ENCODE peak calls at places on chromosome 21, in nine cellular contexts. S, R, W, F, U, E, P, I and X are unnamed samples.

GRCh38 chr21:34707876-34708325 is 39.1 kb downstream of the CLIC6 start:
- DNase-seq in P (no peak), U (no peak), E (no peak), W (peak), S (no peak), R (no peak), F (no peak), I (no peak), X (no peak)

GRCh38 chr21:46346296-46347202 is 22.6 kb downstream of the PCNT start:
- DNase-seq in R (no peak), F (no peak), W (no peak), P (no peak), I (no peak), S (no peak), U (no peak), E (no peak), X (no peak)

GRCh38 chr21:44440241-44441040 is 14.9 kb upstream of the LRRC3 start:
- DNase-seq in R (no peak), I (no peak), W (no peak), P (no peak), U (no peak), F (no peak), E (no peak), S (no peak), X (no peak)

GRCh38 chr21:45142916-45143315 is 68.5 kb downstream of the ADARB1 start:
- DNase-seq in S (no peak), W (no peak), P (no peak), E (no peak), F (no peak), R (no peak), U (no peak), I (no peak), X (no peak)

GRCh38 chr21:45630876-45631275 is 12.6 kb upstream of the PCBP3 start:
- DNase-seq in P (no peak), R (no peak), S (no peak), E (no peak), U (no peak), W (no peak), F (no peak), I (no peak), X (no peak)

GRCh38 chr21:35197191-35197590 is 148.1 kb upstream of the RUNX1 start:
- DNase-seq in I (peak), P (peak), U (no peak), E (no peak), F (no peak), W (no peak), R (no peak), S (no peak), X (no peak)

GRCh38 chr21:35543746-35544145 is 494.6 kb upstream of the RUNX1 start:
- DNase-seq in R (no peak), F (no peak), W (no peak), I (no peak), S (no peak), P (no peak), E (no peak), U (no peak), X (no peak)

GRCh38 chr21:39721885-39722284 is 23.1 kb upstream of the IGSF5 start:
- DNase-seq in E (no peak), R (no peak), S (no peak), F (no peak), W (no peak), I (no peak), U (no peak), P (no peak), X (no peak)

GRCh38 chr21:35511298-35512162 is 462.4 kb upstream of the RUNX1 start:
- DNase-seq in I (peak), U (peak), S (no peak), P (peak), E (no peak), W (no peak), F (peak), R (no peak), X (peak)

GRCh38 chr21:30446969-30447368 is 6.9 kb downstream of the KRTAP15-1 start:
- DNase-seq in W (no peak), S (no peak), I (no peak), U (no peak), P (no peak), F (no peak), R (no peak), E (no peak), X (peak)

GRCh38 chr21:30831194-30831765 is 1.7 kb upstream of the KRTAP7-1 start:
- DNase-seq in P (no peak), S (peak), U (no peak), W (no peak), E (peak), F (no peak), R (peak), I (peak), X (peak)

GRCh38 chr21:39613029-39613934 is 542 bp downstream of the B3GALT5 start:
- DNase-seq in U (no peak), S (no peak), R (no peak), E (no peak), F (peak), I (no peak), W (no peak), P (no peak), X (no peak)

GRCh38 chr21:34191876-34192275 is 118.5 kb downstream of the MRPS6 start:
- DNase-seq in S (no peak), W (no peak), I (no peak), E (no peak), R (no peak), U (no peak), P (no peak), F (no peak), X (no peak)

GRCh38 chr21:34202553-34203332 is 129.4 kb downstream of the MRPS6 start:
- DNase-seq in U (no peak), E (peak), P (no peak), S (peak), R (peak), F (peak), I (no peak), W (no peak), X (no peak)

GRCh38 chr21:45367402-45368351 is 37.3 kb upstream of the COL18A1 start:
- DNase-seq in F (no peak), P (no peak), W (no peak), U (no peak), I (no peak), E (no peak), R (no peak), S (no peak), X (no peak)

GRCh38 chr21:44477712-44478111 is 22.4 kb downstream of the LRRC3 start:
- DNase-seq in P (no peak), U (no peak), R (no peak), E (no peak), I (no peak), F (no peak), W (no peak), S (no peak), X (no peak)

GRCh38 chr21:39084073-39084472 is 99.2 kb downstream of the PSMG1 start:
- DNase-seq in E (no peak), R (no peak), I (no peak), S (no peak), U (no peak), P (no peak), F (no peak), W (no peak), X (no peak)

GRCh38 chr21:29697555-29698193 is 242.1 kb downstream of the GRIK1 start:
- DNase-seq in U (no peak), P (peak), E (no peak), R (no peak), F (no peak), S (no peak), I (no peak), W (no peak), X (no peak)

GRCh38 chr21:34724131-34724856 is 55.5 kb downstream of the CLIC6 start:
- DNase-seq in P (no peak), E (no peak), F (no peak), I (no peak), U (no peak), R (no peak), W (no peak), S (no peak), X (no peak)

GRCh38 chr21:45737485-45738166 is 94.1 kb downstream of the PCBP3 start:
- DNase-seq in F (no peak), R (no peak), W (no peak), E (no peak), S (no peak), P (no peak), U (no peak), I (no peak), X (no peak)

GRCh38 chr21:35825954-35826353 is 234.4 kb downstream of the SETD4 start:
- DNase-seq in U (no peak), E (no peak), I (no peak), F (no peak), P (no peak), W (no peak), R (no peak), S (no peak), X (no peak)

GRCh38 chr21:40902299-40902698 is 55.3 kb upstream of the DSCAM start:
- DNase-seq in P (no peak), I (no peak), R (no peak), U (no peak), F (no peak), S (no peak), E (no peak), W (no peak), X (no peak)

DNA sequence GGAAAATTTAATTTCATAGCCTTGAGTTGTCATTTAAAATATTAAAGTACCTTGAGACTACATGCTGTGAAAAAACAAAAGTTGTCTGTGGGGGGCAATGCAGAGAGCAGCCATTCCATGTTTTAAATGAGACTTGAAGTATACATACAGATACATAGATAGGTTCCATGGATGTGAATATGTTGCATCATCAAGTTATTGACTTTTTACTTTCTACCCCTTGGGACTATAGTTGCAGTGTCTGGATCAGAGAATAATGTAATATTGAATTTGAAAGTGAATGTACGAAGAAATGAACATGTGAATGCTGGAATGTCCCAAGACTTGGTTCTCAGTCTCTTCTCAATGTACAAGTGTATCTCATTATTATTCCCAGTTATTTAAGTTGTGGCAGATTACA is 751.0 kb downstream of the MRPL39 start:
- DNase-seq in W (no peak), E (no peak), S (no peak), P (no peak), U (no peak), R (no peak), F (no peak), I (no peak), X (no peak)
- H3K4me2 ChIP-seq in W (no peak), E (no peak), S (no peak), P (no peak), U (no peak), R (no peak), F (no peak), I (no peak), X (no peak)

GRCh38 chr21:26833011-26833410 is 12.2 kb downstream of the ADAMTS1 start:
- DNase-seq in F (no peak), R (no peak), S (no peak), P (no peak), U (no peak), E (no peak), W (no peak), I (no peak), X (no peak)
- H3K4me2 ChIP-seq in F (no peak), R (no peak), S (no peak), P (no peak), U (no peak), E (no peak), W (no peak), I (no peak), X (no peak)

DNA sequence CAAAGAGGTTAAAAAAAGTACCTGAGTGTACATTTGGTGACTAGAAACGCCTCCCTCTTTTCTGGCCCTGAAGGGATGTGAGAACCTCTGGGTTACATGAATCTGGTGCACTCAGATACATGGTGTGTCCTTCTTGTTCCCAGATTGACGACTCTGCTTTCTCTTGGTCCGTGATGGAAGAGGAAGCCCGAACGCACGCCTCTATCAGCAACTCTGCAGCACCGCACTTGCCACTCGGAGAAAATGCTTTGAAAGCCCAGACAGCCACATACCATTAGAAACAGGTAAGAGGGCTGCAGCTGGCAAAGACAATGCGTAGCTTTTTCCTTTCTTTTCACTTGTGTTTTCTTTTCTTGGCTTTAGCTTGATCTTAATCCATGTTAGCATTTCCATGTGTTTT is 21.1 kb upstream of the ZBTB21 start:
- DNase-seq in F (no peak), I (no peak), W (no peak), R (no peak), S (no peak), E (no peak), U (no peak), P (no peak), X (no peak)
- H3K4me2 ChIP-seq in F (no peak), I (no peak), W (no peak), R (no peak), S (no peak), E (no peak), U (no peak), P (no peak), X (no peak)

GRCh38 chr21:14762734-14763694 is 216.9 kb upstream of the SAMSN1 start:
- DNase-seq in F (no peak), S (no peak), P (no peak), W (peak), U (no peak), R (no peak), E (no peak), I (no peak), X (no peak)

GRCh38 chr21:14759285-14759684 is 213.2 kb upstream of the SAMSN1 start:
- DNase-seq in U (no peak), W (no peak), I (no peak), F (no peak), S (no peak), R (no peak), P (no peak), E (no peak), X (no peak)

GRCh38 chr21:14763695-14764064 is 217.6 kb upstream of the SAMSN1 start:
- DNase-seq in P (no peak), E (no peak), U (no peak), I (no peak), F (no peak), S (no peak), W (no peak), R (no peak), X (no peak)

GRCh38 chr21:14758849-14759248 is 212.7 kb upstream of the SAMSN1 start:
- DNase-seq in S (no peak), W (no peak), R (no peak), F (no peak), E (no peak), U (no peak), I (no peak), P (no peak), X (no peak)

DNA sequence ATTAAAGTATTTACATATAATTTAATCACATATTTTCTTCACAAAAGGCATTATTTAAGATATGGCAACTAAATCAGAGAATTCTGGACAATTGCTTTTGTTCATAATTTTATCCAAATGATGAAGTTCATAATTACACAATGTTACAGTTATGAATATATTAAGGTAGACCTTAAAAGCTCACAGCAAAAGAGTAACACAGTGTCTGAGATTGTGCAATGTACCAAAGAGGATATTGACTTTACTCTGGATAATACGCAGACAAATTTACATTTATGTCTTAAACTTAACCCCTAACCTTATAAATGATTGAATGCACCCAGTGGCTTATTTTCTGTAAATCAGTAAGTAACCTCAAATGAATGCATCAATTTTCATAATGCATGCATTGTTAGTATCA is 216.2 kb upstream of the SAMSN1 start:
- DNase-seq in P (no peak), U (no peak), I (no peak), F (no peak), S (no peak), R (no peak), E (no peak), W (no peak), X (no peak)
- H3K4me2 ChIP-seq in P (no peak), U (no peak), I (no peak), F (no peak), S (no peak), R (no peak), E (no peak), W (peak), X (no peak)

DNA sequence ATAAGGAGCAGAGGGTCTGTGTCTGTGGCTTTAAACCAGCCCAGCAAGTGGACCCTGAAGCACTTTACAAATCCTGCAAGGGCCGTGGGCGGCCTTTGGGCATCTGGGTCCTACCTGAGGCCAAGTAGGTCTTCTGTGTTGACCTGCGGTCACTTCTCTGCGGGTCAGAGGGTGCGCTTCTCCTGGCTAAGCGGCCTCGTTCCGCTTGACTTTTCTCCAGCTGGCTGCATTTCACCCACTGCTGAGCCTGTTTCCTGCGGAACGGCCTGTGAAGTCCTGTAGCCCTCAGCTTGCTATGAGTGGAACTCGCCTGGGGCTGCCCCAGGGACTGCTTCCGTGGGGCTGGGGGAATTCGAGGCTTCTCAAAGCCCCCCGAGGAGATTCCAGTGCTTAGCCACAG is 43.3 kb downstream of the SLC37A1 start:
- DNase-seq in S (no peak), U (no peak), P (no peak), W (no peak), F (no peak), R (no peak), I (no peak), E (no peak), X (no peak)
- H3K4me2 ChIP-seq in S (no peak), U (no peak), P (no peak), W (no peak), F (no peak), R (no peak), I (no peak), E (no peak), X (no peak)

GRCh38 chr21:32653326-32653901 is 41.2 kb upstream of the CFAP298 start:
- DNase-seq in E (peak), R (peak), S (peak), U (no peak), I (peak), P (peak), F (peak), W (no peak), X (peak)
- H3K4me2 ChIP-seq in E (no peak), R (no peak), S (no peak), U (no peak), I (no peak), P (no peak), F (no peak), W (no peak), X (no peak)

GRCh38 chr21:42221581-42222345 is 2.8 kb downstream of the ABCG1 start:
- DNase-seq in W (no peak), I (no peak), P (peak), S (no peak), F (peak), E (no peak), R (no peak), U (no peak), X (peak)
- H3K4me2 ChIP-seq in W (no peak), I (no peak), P (peak), S (no peak), F (no peak), E (no peak), R (no peak), U (no peak), X (peak)

GRCh38 chr21:37916795-37917142 is 512 bp upstream of the KCNJ6 start:
- DNase-seq in I (no peak), E (peak), S (peak), U (no peak), W (no peak), R (no peak), P (no peak), F (no peak), X (no peak)

GRCh38 chr21:37912616-37913015 is 3.6 kb downstream of the KCNJ6 start:
- DNase-seq in W (no peak), R (no peak), S (no peak), I (no peak), U (no peak), E (no peak), P (no peak), F (no peak), X (no peak)

GRCh38 chr21:37915516-37915915 is 741 bp downstream of the KCNJ6 start:
- DNase-seq in F (no peak), U (no peak), I (no peak), S (no peak), E (peak), P (no peak), R (no peak), W (no peak), X (peak)

GRCh38 chr21:37915941-37916794 is at the start of gene KCNJ6:
- DNase-seq in U (no peak), F (peak), P (peak), I (no peak), E (peak), S (peak), W (no peak), R (no peak), X (peak)

DNA sequence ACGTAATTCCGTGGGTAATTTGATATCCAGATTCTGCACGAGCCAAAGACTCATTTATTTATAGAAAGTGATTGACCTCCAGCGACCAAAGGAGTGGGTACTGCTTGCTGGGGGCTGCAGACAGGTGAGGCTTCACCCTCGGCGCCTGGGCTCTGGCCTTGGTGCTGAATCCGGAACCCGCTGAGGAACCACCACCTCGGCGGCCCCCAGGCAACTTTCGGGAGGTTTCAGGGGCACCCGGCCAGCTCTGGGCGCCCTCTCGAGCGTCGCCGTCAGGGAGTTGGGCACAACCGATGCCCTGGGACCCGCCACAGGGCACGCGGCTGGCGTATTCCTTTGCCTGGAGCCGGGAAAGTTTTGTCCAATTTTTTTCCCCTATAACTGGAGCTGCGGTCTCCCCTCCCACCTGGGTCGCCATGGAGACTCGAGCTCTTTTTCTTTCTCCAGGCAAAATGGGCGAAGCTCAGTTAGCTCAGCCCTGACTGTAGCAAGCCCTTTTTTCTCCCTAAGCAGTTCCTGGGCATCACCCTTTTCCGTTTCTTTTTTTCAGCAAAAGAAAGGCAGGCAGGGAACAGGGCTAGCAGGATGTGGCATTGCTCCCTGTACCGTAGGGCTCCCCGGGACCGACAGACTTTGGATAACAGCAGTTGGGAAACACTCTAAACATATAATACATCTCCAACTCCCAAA is 1.9 kb downstream of the KCNJ6 start:
- DNase-seq in R (no peak), S (no peak), P (peak), W (no peak), E (peak), I (peak), U (no peak), F (peak), X (peak)
- H3K4me2 ChIP-seq in R (no peak), S (peak), P (no peak), W (no peak), E (peak), I (no peak), U (no peak), F (no peak), X (no peak)

GRCh38 chr21:17612565-17613241 is at the start of gene BTG3:
- DNase-seq in R (peak), P (peak), I (peak), W (no peak), U (peak), E (peak), S (peak), F (peak), X (peak)
- H3K4me2 ChIP-seq in R (peak), P (peak), I (peak), W (peak), U (peak), E (peak), S (peak), F (peak), X (peak)